ENCODE peak calls at places on chromosomes 7 and 10, in seven cellular contexts. V is lung; S is AG08395; J is neuronal stem cell; K is activated CD4-positive, alpha-beta T cell treated with anti-CD3 and anti-CD28 coated beads, Interleukin-2, amount 10 ng/mL, durations not matched to agents 7 days and 5 days; G is activated CD4-positive, CD25-positive, alpha-beta regulatory T cell treated with anti-CD3 and anti-CD28 coated beads, Interleukin-2, amount 50 U/mL, for 16 hours; U is EL. C is an unnamed sample.

GRCh38 chr10:70255329-70256299 is 22.4 kb upstream of the PPA1 start:
- DNase-seq in V (peak), S (no peak), J (no peak), K (no peak), G (no peak), U (no peak), C (no peak)

GRCh38 chr10:96683065-96683464 is 37.2 kb downstream of the PIK3AP1 start:
- DNase-seq in V (no peak), S (peak), J (no peak), K (no peak), G (no peak), U (peak), C (peak)

GRCh38 chr7:27198871-27199801 is 755 bp downstream of the HOXA13 start:
- DNase-seq in V (no peak), S (no peak), J (no peak), K (no peak), G (no peak), U (peak), C (no peak)

GRCh38 chr7:130419652-130420051 is 21.2 kb downstream of the CEP41 start:
- DNase-seq in V (no peak), S (no peak), J (no peak), K (no peak), G (no peak), U (no peak), C (no peak)

GRCh38 chr10:47288236-47288635 is 11.8 kb upstream of the GDF10 start:
- DNase-seq in V (no peak), S (no peak), J (no peak), K (no peak), G (no peak), U (no peak), C (no peak)

GRCh38 chr10:132967540-132967939 is 25.2 kb upstream of the CFAP46 start:
- DNase-seq in V (no peak), S (no peak), J (no peak), K (no peak), G (no peak), U (no peak), C (no peak)

GRCh38 chr7:17147409-17147808 is 151.0 kb upstream of the AHR start:
- DNase-seq in V (no peak), S (peak), J (no peak), K (no peak), G (no peak), U (no peak), C (no peak)

GRCh38 chr7:129986600-129986999 is 33.8 kb upstream of the UBE2H start:
- DNase-seq in V (no peak), S (no peak), J (no peak), K (no peak), G (no peak), U (no peak), C (no peak)

GRCh38 chr7:464712-465461 is 54.8 kb downstream of the PDGFA start:
- DNase-seq in V (no peak), S (peak), J (no peak), K (no peak), G (no peak), U (peak), C (peak)

GRCh38 chr7:39187130-39187529 is 209.4 kb downstream of the POU6F2 start:
- DNase-seq in V (no peak), S (no peak), J (no peak), K (no peak), G (no peak), U (no peak), C (no peak)

GRCh38 chr7:17599733-17600685 is 301.6 kb downstream of the AHR start:
- DNase-seq in V (no peak), S (peak), J (no peak), K (no peak), G (no peak), U (peak), C (peak)

GRCh38 chr7:73881352-73882059 is 20.5 kb downstream of the TMEM270 start:
- DNase-seq in V (no peak), S (no peak), J (no peak), K (no peak), G (no peak), U (no peak), C (no peak)

GRCh38 chr10:102814873-102815661 is 22.1 kb downstream of the CYP17A1 start:
- DNase-seq in V (peak), S (peak), J (no peak), K (no peak), G (no peak), U (peak), C (peak)

GRCh38 chr10:24468281-24468751 is 255.4 kb downstream of the ARHGAP21 start:
- DNase-seq in V (no peak), S (peak), J (no peak), K (no peak), G (no peak), U (no peak), C (no peak)

GRCh38 chr10:97333351-97333600 is 1.3 kb downstream of the FRAT2 start:
- DNase-seq in V (no peak), S (peak), J (no peak), K (peak), G (no peak), U (peak), C (peak)

GRCh38 chr10:18700555-18700850 is 41.3 kb downstream of the ARL5B start:
- DNase-seq in V (no peak), S (no peak), J (no peak), K (no peak), G (no peak), U (no peak), C (no peak)

GRCh38 chr10:63664341-63664885 is 143.2 kb downstream of the REEP3 start:
- DNase-seq in V (no peak), S (no peak), J (no peak), K (no peak), G (no peak), U (no peak), C (no peak)

C was measured in HCEC 1CT.